ENCODE peak calls at places on chromosomes 4 and X, in seven cellular contexts. One of them, this sample, is unnamed.

GRCh38 chr4:138627096-138627495 is 384.9 kb upstream of the SLC7A11 start:
- DNase-seq in mammary epithelial cell: peak
- DNase-seq in HCT116: no peak
- DNase-seq in astrocyte: peak
- DNase-seq in endothelial cell of umbilical vein: no peak
- DNase-seq in fibroblast of lung: peak
- DNase-seq in endodermal cell: no peak
- DNase-seq in this sample: no peak

GRCh38 chr4:25345880-25346279 is 31.2 kb upstream of the ANAPC4 start:
- DNase-seq in mammary epithelial cell: no peak
- DNase-seq in HCT116: no peak
- DNase-seq in astrocyte: peak
- DNase-seq in endothelial cell of umbilical vein: no peak
- DNase-seq in fibroblast of lung: peak
- DNase-seq in endodermal cell: no peak
- DNase-seq in this sample: no peak

GRCh38 chr4:29423836-29424721 is 1296.1 kb upstream of the PCDH7 start:
- DNase-seq in mammary epithelial cell: peak
- DNase-seq in HCT116: peak
- DNase-seq in astrocyte: peak
- DNase-seq in endothelial cell of umbilical vein: peak
- DNase-seq in fibroblast of lung: peak
- DNase-seq in endodermal cell: no peak
- DNase-seq in this sample: no peak

GRCh38 chr4:169348541-169348940 is 77.8 kb upstream of the SH3RF1 start:
- DNase-seq in mammary epithelial cell: no peak
- DNase-seq in HCT116: no peak
- DNase-seq in astrocyte: no peak
- DNase-seq in endothelial cell of umbilical vein: no peak
- DNase-seq in fibroblast of lung: no peak
- DNase-seq in endodermal cell: no peak
- DNase-seq in this sample: no peak

GRCh38 chr4:6502747-6503465 is 30.5 kb upstream of the PPP2R2C start:
- DNase-seq in mammary epithelial cell: no peak
- DNase-seq in HCT116: no peak
- DNase-seq in astrocyte: no peak
- DNase-seq in endothelial cell of umbilical vein: no peak
- DNase-seq in fibroblast of lung: no peak
- DNase-seq in endodermal cell: no peak
- DNase-seq in this sample: no peak

GRCh38 chr4:76212851-76213414 is 691 bp downstream of the SCARB2 start:
- DNase-seq in mammary epithelial cell: peak
- DNase-seq in HCT116: no peak
- DNase-seq in astrocyte: peak
- DNase-seq in endothelial cell of umbilical vein: peak
- DNase-seq in fibroblast of lung: peak
- DNase-seq in endodermal cell: no peak
- DNase-seq in this sample: peak

GRCh38 chr4:168540865-168541607 is 44.2 kb downstream of the PALLD start:
- DNase-seq in mammary epithelial cell: no peak
- DNase-seq in HCT116: peak
- DNase-seq in astrocyte: peak
- DNase-seq in endothelial cell of umbilical vein: no peak
- DNase-seq in fibroblast of lung: peak
- DNase-seq in endodermal cell: no peak
- DNase-seq in this sample: no peak

GRCh38 chr4:88613417-88613875 is 21.2 kb downstream of the HERC3 start:
- DNase-seq in mammary epithelial cell: no peak
- DNase-seq in HCT116: no peak
- DNase-seq in astrocyte: no peak
- DNase-seq in endothelial cell of umbilical vein: peak
- DNase-seq in fibroblast of lung: peak
- DNase-seq in endodermal cell: no peak
- DNase-seq in this sample: no peak

GRCh38 chrX:1112321-1112720 is 100.1 kb downstream of the CRLF2 start:
- DNase-seq in mammary epithelial cell: no peak
- DNase-seq in HCT116: no peak
- DNase-seq in astrocyte: no peak
- DNase-seq in endothelial cell of umbilical vein: no peak
- DNase-seq in fibroblast of lung: no peak
- DNase-seq in endodermal cell: no peak
- DNase-seq in this sample: no peak

GRCh38 chrX:131841496-131842410 is 181.3 kb upstream of the STK26 start:
- DNase-seq in mammary epithelial cell: peak
- DNase-seq in HCT116: peak
- DNase-seq in astrocyte: peak
- DNase-seq in endothelial cell of umbilical vein: peak
- DNase-seq in fibroblast of lung: peak
- DNase-seq in endodermal cell: peak
- DNase-seq in this sample: peak

GRCh38 chr4:156977435-156978160 is 6.0 kb upstream of the PDGFC start:
- DNase-seq in mammary epithelial cell: peak
- DNase-seq in HCT116: no peak
- DNase-seq in astrocyte: peak
- DNase-seq in endothelial cell of umbilical vein: no peak
- DNase-seq in fibroblast of lung: peak
- DNase-seq in endodermal cell: no peak
- DNase-seq in this sample: no peak

GRCh38 chrX:11786862-11787261 is 28.8 kb downstream of the MSL3 start:
- DNase-seq in mammary epithelial cell: no peak
- DNase-seq in HCT116: no peak
- DNase-seq in astrocyte: no peak
- DNase-seq in endothelial cell of umbilical vein: no peak
- DNase-seq in fibroblast of lung: no peak
- DNase-seq in endodermal cell: no peak
- DNase-seq in this sample: no peak

GRCh38 chrX:136268051-136269048 is 17.1 kb upstream of the MAP7D3 start:
- DNase-seq in mammary epithelial cell: no peak
- DNase-seq in HCT116: peak
- DNase-seq in astrocyte: no peak
- DNase-seq in endothelial cell of umbilical vein: peak
- DNase-seq in fibroblast of lung: no peak
- DNase-seq in endodermal cell: peak
- DNase-seq in this sample: peak

GRCh38 chrX:45421806-45422205 is 221.1 kb upstream of the DIPK2B start:
- DNase-seq in mammary epithelial cell: peak
- DNase-seq in HCT116: no peak
- DNase-seq in astrocyte: no peak
- DNase-seq in endothelial cell of umbilical vein: no peak
- DNase-seq in fibroblast of lung: no peak
- DNase-seq in endodermal cell: no peak
- DNase-seq in this sample: no peak

GRCh38 chr4:136927172-136927571 is 605.1 kb downstream of the PCDH18 start:
- DNase-seq in mammary epithelial cell: peak
- DNase-seq in HCT116: peak
- DNase-seq in astrocyte: peak
- DNase-seq in endothelial cell of umbilical vein: no peak
- DNase-seq in fibroblast of lung: peak
- DNase-seq in endodermal cell: no peak
- DNase-seq in this sample: no peak

GRCh38 chr4:86974481-86975050 is 39.8 kb downstream of the AFF1 start:
- DNase-seq in mammary epithelial cell: no peak
- DNase-seq in HCT116: no peak
- DNase-seq in astrocyte: no peak
- DNase-seq in endothelial cell of umbilical vein: peak
- DNase-seq in fibroblast of lung: no peak
- DNase-seq in endodermal cell: no peak
- DNase-seq in this sample: no peak

GRCh38 chr4:86975927-86976326 is 41.1 kb downstream of the AFF1 start:
- DNase-seq in mammary epithelial cell: no peak
- DNase-seq in HCT116: no peak
- DNase-seq in astrocyte: no peak
- DNase-seq in endothelial cell of umbilical vein: no peak
- DNase-seq in fibroblast of lung: no peak
- DNase-seq in endodermal cell: no peak
- DNase-seq in this sample: no peak

GRCh38 chr4:86977621-86978184 is 42.9 kb downstream of the AFF1 start:
- DNase-seq in mammary epithelial cell: peak
- DNase-seq in HCT116: peak
- DNase-seq in astrocyte: peak
- DNase-seq in endothelial cell of umbilical vein: peak
- DNase-seq in fibroblast of lung: peak
- DNase-seq in endodermal cell: no peak
- DNase-seq in this sample: no peak

GRCh38 chr4:86978709-86979108 is 43.9 kb downstream of the AFF1 start:
- DNase-seq in mammary epithelial cell: no peak
- DNase-seq in HCT116: no peak
- DNase-seq in astrocyte: no peak
- DNase-seq in endothelial cell of umbilical vein: no peak
- DNase-seq in fibroblast of lung: no peak
- DNase-seq in endodermal cell: no peak
- DNase-seq in this sample: no peak

GRCh38 chr4:86976801-86977485 is 42.1 kb downstream of the AFF1 start:
- DNase-seq in mammary epithelial cell: peak
- DNase-seq in HCT116: no peak
- DNase-seq in astrocyte: no peak
- DNase-seq in endothelial cell of umbilical vein: no peak
- DNase-seq in fibroblast of lung: no peak
- DNase-seq in endodermal cell: no peak
- DNase-seq in this sample: no peak
- H3K9ac ChIP-seq in mammary epithelial cell: peak
- H3K9ac ChIP-seq in HCT116: peak
- H3K9ac ChIP-seq in astrocyte: no peak
- H3K9ac ChIP-seq in endothelial cell of umbilical vein: peak
- H3K9ac ChIP-seq in fibroblast of lung: no peak
- H3K9ac ChIP-seq in endodermal cell: no peak
- H3K9ac ChIP-seq in this sample: no peak

DNA sequence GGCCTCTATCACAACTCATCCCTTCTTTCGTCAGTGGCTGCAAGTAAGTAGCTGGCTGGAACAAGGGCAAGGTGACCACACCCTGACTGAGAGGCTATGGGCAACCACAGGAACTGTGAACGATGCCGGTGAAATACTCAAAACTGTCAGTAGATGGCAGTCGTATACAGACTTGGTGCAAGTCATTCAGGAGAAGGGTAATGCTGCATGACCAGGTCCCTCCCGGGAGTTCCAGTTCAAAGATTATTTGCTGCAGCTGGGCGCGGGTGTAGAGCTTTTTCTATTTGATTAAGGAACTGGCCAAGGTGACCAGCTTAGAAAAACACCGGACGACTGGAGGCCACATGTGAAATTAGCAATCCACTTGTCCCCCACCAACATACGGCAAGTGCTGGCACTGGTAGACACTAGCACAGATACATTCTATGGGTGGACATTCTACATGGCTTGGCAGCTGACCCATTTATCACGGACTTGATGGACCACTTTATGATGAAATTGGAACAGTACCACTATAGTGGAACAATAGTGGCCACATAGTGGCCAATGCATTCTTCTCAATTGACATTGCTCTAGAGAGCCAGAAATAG is 726.6 kb downstream of the TRAM1L1 start:
- DNase-seq in mammary epithelial cell: peak
- DNase-seq in HCT116: peak
- DNase-seq in astrocyte: peak
- DNase-seq in endothelial cell of umbilical vein: peak
- DNase-seq in fibroblast of lung: peak
- DNase-seq in endodermal cell: peak
- DNase-seq in this sample: peak
- TF ChIP-seq CTCF in mammary epithelial cell: peak
- TF ChIP-seq CTCF in HCT116: peak
- TF ChIP-seq CTCF in astrocyte: peak
- TF ChIP-seq CTCF in endothelial cell of umbilical vein: peak
- TF ChIP-seq CTCF in fibroblast of lung: peak
- TF ChIP-seq CTCF in endodermal cell: peak
- TF ChIP-seq CTCF in this sample: peak

GRCh38 chr4:118350961-118351360 is 1.8 kb downstream of the PRSS12 start:
- DNase-seq in mammary epithelial cell: no peak
- DNase-seq in HCT116: no peak
- DNase-seq in astrocyte: no peak
- DNase-seq in endothelial cell of umbilical vein: no peak
- DNase-seq in fibroblast of lung: no peak
- DNase-seq in endodermal cell: no peak
- DNase-seq in this sample: no peak

GRCh38 chr4:118354913-118355312 is 2.1 kb upstream of the PRSS12 start:
- DNase-seq in mammary epithelial cell: no peak
- DNase-seq in HCT116: no peak
- DNase-seq in astrocyte: no peak
- DNase-seq in endothelial cell of umbilical vein: no peak
- DNase-seq in fibroblast of lung: no peak
- DNase-seq in endodermal cell: no peak
- DNase-seq in this sample: no peak

GRCh38 chr4:118353452-118353851 is 649 bp upstream of the PRSS12 start:
- DNase-seq in mammary epithelial cell: no peak
- DNase-seq in HCT116: no peak
- DNase-seq in astrocyte: no peak
- DNase-seq in endothelial cell of umbilical vein: no peak
- DNase-seq in fibroblast of lung: no peak
- DNase-seq in endodermal cell: peak
- DNase-seq in this sample: peak

GRCh38 chr4:118352843-118353373 is at the start of gene PRSS12:
- DNase-seq in mammary epithelial cell: peak
- DNase-seq in HCT116: peak
- DNase-seq in astrocyte: peak
- DNase-seq in endothelial cell of umbilical vein: peak
- DNase-seq in fibroblast of lung: peak
- DNase-seq in endodermal cell: peak
- DNase-seq in this sample: peak

DNA sequence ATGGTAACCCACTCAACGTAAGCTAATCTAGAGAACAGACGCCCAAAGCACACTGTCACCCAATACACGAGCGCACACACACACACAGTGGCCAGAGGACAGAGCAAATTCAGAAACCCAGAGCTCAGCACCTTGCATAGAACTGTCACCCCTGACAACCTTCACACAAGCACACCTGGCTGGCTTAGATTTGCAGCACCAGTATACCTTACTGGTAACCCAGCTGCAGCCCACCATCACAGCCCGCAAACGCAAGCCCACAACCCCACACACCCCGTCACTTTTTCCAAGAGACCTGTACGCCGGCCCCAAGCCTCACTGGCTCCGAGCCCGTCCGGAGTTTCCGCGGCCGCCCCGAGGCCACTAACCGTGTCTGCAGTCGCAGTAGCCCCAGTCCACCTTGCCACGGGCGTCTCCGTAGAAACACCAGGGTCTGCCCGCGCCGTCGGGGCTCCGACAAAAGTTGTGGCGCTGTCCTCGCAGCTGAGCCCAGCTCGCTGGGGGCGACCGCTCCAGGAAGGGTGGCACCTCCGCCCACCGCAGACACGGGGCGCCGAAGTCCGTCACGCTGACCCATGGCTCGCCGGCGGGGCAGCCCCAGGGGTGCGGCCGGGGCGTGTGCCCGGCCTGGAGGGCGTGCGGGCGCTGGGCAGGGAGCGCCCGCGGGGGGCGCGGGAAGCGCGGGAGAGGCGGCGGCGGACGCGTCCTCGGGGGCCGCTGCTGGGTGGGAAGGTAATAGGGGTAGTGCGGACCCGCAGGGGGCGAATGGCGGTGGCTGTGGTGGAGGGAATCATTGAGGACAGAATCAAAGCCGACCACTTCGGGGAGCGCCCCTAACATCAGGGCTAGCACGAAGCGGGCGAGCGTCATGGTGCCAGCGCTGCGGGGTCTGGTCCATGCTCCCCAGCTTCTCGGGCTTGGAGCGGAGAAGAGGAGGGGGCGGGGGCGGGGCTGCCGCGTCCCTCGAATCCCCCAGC is 664 bp downstream of the PRSS12 start:
- DNase-seq in mammary epithelial cell: peak
- DNase-seq in HCT116: peak
- DNase-seq in astrocyte: no peak
- DNase-seq in endothelial cell of umbilical vein: no peak
- DNase-seq in fibroblast of lung: no peak
- DNase-seq in endodermal cell: peak
- DNase-seq in this sample: peak
- H3K9ac ChIP-seq in mammary epithelial cell: peak
- H3K9ac ChIP-seq in HCT116: peak
- H3K9ac ChIP-seq in astrocyte: peak
- H3K9ac ChIP-seq in endothelial cell of umbilical vein: no peak
- H3K9ac ChIP-seq in fibroblast of lung: peak
- H3K9ac ChIP-seq in endodermal cell: no peak
- H3K9ac ChIP-seq in this sample: peak

GRCh38 chrX:36684053-36684452 is 324.1 kb upstream of the FAM47C start:
- DNase-seq in mammary epithelial cell: no peak
- DNase-seq in HCT116: no peak
- DNase-seq in astrocyte: no peak
- DNase-seq in endothelial cell of umbilical vein: no peak
- DNase-seq in fibroblast of lung: no peak
- DNase-seq in endodermal cell: no peak
- DNase-seq in this sample: no peak
- TF ChIP-seq CTCF in mammary epithelial cell: peak
- TF ChIP-seq CTCF in HCT116: no peak
- TF ChIP-seq CTCF in astrocyte: no peak
- TF ChIP-seq CTCF in endothelial cell of umbilical vein: no peak
- TF ChIP-seq CTCF in fibroblast of lung: no peak
- TF ChIP-seq CTCF in endodermal cell: peak
- TF ChIP-seq CTCF in this sample: peak